ENCODE peak calls at places on chromosomes 2 and 18, in nine cellular contexts. O is HCT116, H is PC-3, L is GM23338, X is SK-N-SH, G is GM23248, I is MM.1S, C is OCI-LY7, E is hepatocyte. M is an unnamed sample.

GRCh38 chr2:146927080-146927714 is 917.6 kb upstream of the ACVR2A start:
- DNase-seq in O (peak; percentile 39), H (peak; percentile 73), L (peak; percentile 84), X (peak; percentile 14), G (peak; percentile 82), I (peak; percentile 21), C (peak; percentile 0), E (peak; percentile 75), M (peak; percentile 84)

GRCh38 chr2:77566131-77566530 is 44.0 kb upstream of the LRRTM4 start:
- DNase-seq in O (no peak), H (no peak), L (no peak), X (no peak), G (no peak), I (peak; percentile 7), C (no peak), E (no peak), M (no peak)

GRCh38 chr2:12293868-12294267 is 422.9 kb upstream of the TRIB2 start:
- DNase-seq in O (no peak), H (no peak), L (no peak), X (no peak), G (no peak), I (no peak), C (no peak), E (no peak), M (no peak)

GRCh38 chr2:83069724-83070123 is 1389.4 kb downstream of the SUCLG1 start:
- DNase-seq in O (no peak), H (peak; percentile 33), L (no peak), X (no peak), G (peak; percentile 5), I (no peak), C (no peak), E (peak; percentile 13), M (no peak)

GRCh38 chr2:88739985-88740600 is 48.6 kb downstream of the RPIA start:
- DNase-seq in O (peak; percentile 46), H (peak; percentile 80), L (peak; percentile 82), X (peak; percentile 75), G (peak; percentile 65), I (peak; percentile 79), C (peak; percentile 88), E (peak; percentile 81), M (peak; percentile 66)

GRCh38 chr18:76621184-76621583 is 126.1 kb upstream of the ZNF516 start:
- DNase-seq in O (no peak), H (no peak), L (peak; percentile 23), X (no peak), G (peak; percentile 66), I (no peak), C (no peak), E (peak; percentile 43), M (peak; percentile 28)

GRCh38 chr18:56161604-56162003 is 476.8 kb downstream of the TXNL1 start:
- DNase-seq in O (no peak), H (peak; percentile 35), L (no peak), X (no peak), G (no peak), I (no peak), C (no peak), E (no peak), M (no peak)

GRCh38 chr18:74819433-74820059 is 221.9 kb downstream of the ZNF407 start:
- DNase-seq in O (no peak), H (peak; percentile 45), L (peak; percentile 93), X (peak; percentile 29), G (no peak), I (no peak), C (peak; percentile 26), E (no peak), M (peak; percentile 88)

GRCh38 chr2:167293172-167293781 is 405.0 kb downstream of the XIRP2 start:
- DNase-seq in O (no peak), H (peak; percentile 6), L (peak; percentile 45), X (no peak), G (peak; percentile 49), I (peak; percentile 18), C (no peak), E (peak; percentile 35), M (peak; percentile 59)

GRCh38 chr2:150490466-150490865 is 3.0 kb upstream of the RND3 start:
- DNase-seq in O (no peak), H (no peak), L (no peak), X (no peak), G (no peak), I (no peak), C (no peak), E (no peak), M (no peak)

GRCh38 chr2:112794131-112794733 is 9.9 kb upstream of the IL1A start:
- DNase-seq in O (peak; percentile 49), H (no peak), L (no peak), X (no peak), G (peak; percentile 89), I (no peak), C (peak; percentile 80), E (peak; percentile 63), M (no peak)

GRCh38 chr2:26590960-26591618 is 50.1 kb downstream of the CIB4 start:
- DNase-seq in O (no peak), H (no peak), L (no peak), X (peak; percentile 8), G (no peak), I (no peak), C (no peak), E (no peak), M (no peak)

GRCh38 chr2:88880441-88880953 is 189.0 kb downstream of the RPIA start:
- DNase-seq in O (peak; percentile 43), H (peak; percentile 72), L (peak; percentile 80), X (peak; percentile 30), G (peak; percentile 64), I (peak; percentile 79), C (peak; percentile 84), E (peak; percentile 13), M (peak; percentile 11)

GRCh38 chr2:104846182-104846954 is 7.5 kb upstream of the POU3F3 start:
- DNase-seq in O (no peak), H (no peak), L (no peak), X (no peak), G (no peak), I (no peak), C (no peak), E (no peak), M (no peak)

GRCh38 chr2:222689322-222689721 is 17.9 kb downstream of the MOGAT1 start:
- DNase-seq in O (no peak), H (no peak), L (no peak), X (no peak), G (no peak), I (no peak), C (no peak), E (no peak), M (no peak)

GRCh38 chr18:24212939-24213338 is 74.1 kb downstream of the CABYR start:
- DNase-seq in O (peak; percentile 94), H (peak; percentile 97), L (no peak), X (no peak), G (peak; percentile 77), I (no peak), C (no peak), E (peak; percentile 52), M (no peak)

GRCh38 chr2:198326431-198326830 is 522.0 kb downstream of the PLCL1 start:
- DNase-seq in O (no peak), H (no peak), L (no peak), X (no peak), G (peak; percentile 34), I (peak; percentile 72), C (peak; percentile 63), E (no peak), M (no peak)

GRCh38 chr18:75551071-75551470 is 123.6 kb upstream of the SMIM21 start:
- DNase-seq in O (no peak), H (no peak), L (no peak), X (no peak), G (no peak), I (no peak), C (no peak), E (peak; percentile 28), M (no peak)

GRCh38 chr2:134458454-134458853 is 204.6 kb downstream of the MGAT5 start:
- DNase-seq in O (no peak), H (no peak), L (no peak), X (no peak), G (no peak), I (no peak), C (no peak), E (no peak), M (no peak)

GRCh38 chr2:134457353-134457752 is 203.5 kb downstream of the MGAT5 start:
- DNase-seq in O (no peak), H (no peak), L (no peak), X (no peak), G (no peak), I (no peak), C (no peak), E (no peak), M (no peak)

GRCh38 chr2:134458950-134459349 is 205.1 kb downstream of the MGAT5 start:
- DNase-seq in O (no peak), H (no peak), L (no peak), X (no peak), G (no peak), I (no peak), C (no peak), E (no peak), M (no peak)

GRCh38 chr2:134459706-134460406 is 206.0 kb downstream of the MGAT5 start:
- DNase-seq in O (no peak), H (no peak), L (no peak), X (peak; percentile 25), G (no peak), I (no peak), C (no peak), E (no peak), M (no peak)

DNA sequence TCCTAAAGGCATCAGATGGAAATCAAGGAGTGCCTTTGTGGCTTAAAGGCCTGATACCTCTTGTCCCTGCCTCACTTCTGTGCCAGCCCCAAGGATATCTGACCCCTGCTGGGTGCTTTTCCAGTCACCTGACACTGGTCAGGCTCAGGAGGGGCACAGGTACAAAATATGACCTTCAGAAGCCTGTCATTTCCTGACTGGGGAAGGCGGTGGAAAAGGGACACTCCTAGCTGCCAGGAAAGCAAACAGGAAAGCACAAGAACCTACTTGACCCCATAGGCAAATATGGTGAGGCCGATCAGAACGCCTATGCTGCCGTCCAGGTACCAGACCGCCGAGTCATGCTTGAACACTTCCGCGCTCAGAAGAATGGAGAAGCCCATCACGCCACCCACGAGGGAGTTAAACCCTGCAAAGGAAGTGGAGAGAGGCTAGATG is 203.9 kb downstream of the MGAT5 start:
- DNase-seq in O (no peak), H (no peak), L (no peak), X (no peak), G (no peak), I (no peak), C (no peak), E (no peak), M (no peak)
- TF ChIP-seq EZH2phosphoT487 in O (no peak), H (no peak), L (no peak), X (no peak), G (no peak), I (no peak), C (no peak), E (no peak), M (no peak)

GRCh38 chr2:143489135-143489534 is 359.9 kb downstream of the ARHGAP15 start:
- DNase-seq in O (no peak), H (peak; percentile 71), L (no peak), X (no peak), G (peak; percentile 77), I (no peak), C (no peak), E (no peak), M (no peak)
- H3K4me3 ChIP-seq in O (no peak overlapping the region), H (no peak overlapping the region), L (no peak overlapping the region), X (peak overlapping the region; percentile 22), G (peak overlapping the region; percentile 6), I (no peak overlapping the region), C (no peak overlapping the region), E (no peak overlapping the region), M (no peak overlapping the region)

GRCh38 chr2:209753020-209753419 is 18.6 kb upstream of the UNC80 start:
- DNase-seq in O (no peak), H (no peak), L (no peak), X (no peak), G (no peak), I (no peak), C (no peak), E (no peak), M (no peak)
- TF ChIP-seq EZH2phosphoT487 in O (no peak), H (no peak), L (no peak), X (no peak), G (no peak), I (no peak), C (no peak), E (no peak), M (no peak)

GRCh38 chr18:11654736-11655604 is 34.1 kb upstream of the GNAL start:
- DNase-seq in O (peak; percentile 27), H (peak; percentile 62), L (peak; percentile 77), X (peak; percentile 59), G (peak; percentile 69), I (peak; percentile 49), C (peak; percentile 53), E (peak; percentile 75), M (peak; percentile 79)
- H3K4me3 ChIP-seq in O (no peak overlapping the region), H (peak overlapping the region; percentile 6), L (no peak overlapping the region), X (no peak overlapping the region), G (peak overlapping the region; percentile 29), I (no peak overlapping the region), C (no peak overlapping the region), E (no peak overlapping the region), M (no peak overlapping the region)